ENCODE peak calls at places on chromosomes 7 and 10, in four cellular contexts. C is MM.1S, R is choroid plexus epithelial cell, Z is progenitor cell of endocrine pancreas. H is an unnamed sample.

GRCh38 chr7:159040912-159041711 is 103.6 kb downstream of the VIPR2 start:
- DNase-seq in R (no peak), Z (no peak), C (no peak), H (no peak)

GRCh38 chr7:98186452-98187137 is 24.6 kb upstream of the BHLHA15 start:
- DNase-seq in Z (no peak), C (no peak), R (peak), H (no peak)

GRCh38 chr7:129401228-129401967 is 32.8 kb upstream of the STRIP2 start:
- DNase-seq in Z (no peak), C (peak), R (peak), H (peak)

GRCh38 chr10:73426318-73426717 is 7.0 kb downstream of the MSS51 start:
- DNase-seq in C (no peak), R (no peak), Z (no peak), H (no peak)

GRCh38 chr10:98041352-98042043 is 11.1 kb upstream of the CRTAC1 start:
- DNase-seq in R (peak), Z (peak), C (peak), H (peak)

GRCh38 chr10:78953124-78954008 is 115.4 kb upstream of the ZMIZ1 start:
- DNase-seq in R (no peak), Z (no peak), C (no peak), H (peak)

GRCh38 chr10:88971668-88972067 is 18.9 kb upstream of the FAS start:
- DNase-seq in R (no peak), Z (no peak), C (no peak), H (no peak)

GRCh38 chr10:124754227-124754626 is 10.0 kb upstream of the FAM53B start:
- DNase-seq in Z (no peak), R (no peak), C (no peak), H (no peak)

GRCh38 chr10:68099736-68100135 is 9.6 kb upstream of the MYPN start:
- DNase-seq in C (no peak), Z (no peak), R (peak), H (peak)

GRCh38 chr10:49776851-49777250 is 14.7 kb upstream of the OGDHL start:
- DNase-seq in Z (no peak), R (no peak), C (no peak), H (no peak)

GRCh38 chr10:59805043-59805442 is 51.8 kb upstream of the MRLN start:
- DNase-seq in C (peak), Z (no peak), R (peak), H (no peak)

GRCh38 chr7:29878081-29878688 is 71.9 kb downstream of the WIPF3 start:
- DNase-seq in Z (no peak), R (peak), C (peak), H (peak)

GRCh38 chr7:127995866-127996215 is 35.4 kb downstream of the LRRC4 start:
- DNase-seq in C (no peak), R (no peak), Z (no peak), H (no peak)

GRCh38 chr7:39228946-39229345 is 251.2 kb downstream of the POU6F2 start:
- DNase-seq in R (no peak), Z (no peak), C (no peak), H (peak)

GRCh38 chr7:101754432-101755159 is 62.8 kb upstream of the CUX1 start:
- DNase-seq in C (peak), Z (no peak), R (peak), H (peak)

GRCh38 chr10:47008769-47009168 is 97.5 kb downstream of the PTPN20 start:
- DNase-seq in R (no peak), C (no peak), Z (no peak), H (no peak)

GRCh38 chr7:82419200-82419599 is 24.4 kb downstream of the CACNA2D1 start:
- DNase-seq in R (no peak), C (no peak), Z (no peak), H (no peak)

GRCh38 chr10:17537281-17537680 is 79.9 kb downstream of the HACD1 start:
- DNase-seq in R (no peak), Z (no peak), C (no peak), H (no peak)

GRCh38 chr7:101436857-101437576 is 74.3 kb downstream of the COL26A1 start:
- DNase-seq in C (no peak), R (no peak), Z (no peak), H (no peak)

GRCh38 chr7:5012985-5013384 is 32.7 kb upstream of the RBAK start:
- DNase-seq in R (peak), C (no peak), Z (no peak), H (no peak)
- TF ChIP-seq CTCF in R (peak), C (no peak), Z (no peak), H (no peak)

DNA sequence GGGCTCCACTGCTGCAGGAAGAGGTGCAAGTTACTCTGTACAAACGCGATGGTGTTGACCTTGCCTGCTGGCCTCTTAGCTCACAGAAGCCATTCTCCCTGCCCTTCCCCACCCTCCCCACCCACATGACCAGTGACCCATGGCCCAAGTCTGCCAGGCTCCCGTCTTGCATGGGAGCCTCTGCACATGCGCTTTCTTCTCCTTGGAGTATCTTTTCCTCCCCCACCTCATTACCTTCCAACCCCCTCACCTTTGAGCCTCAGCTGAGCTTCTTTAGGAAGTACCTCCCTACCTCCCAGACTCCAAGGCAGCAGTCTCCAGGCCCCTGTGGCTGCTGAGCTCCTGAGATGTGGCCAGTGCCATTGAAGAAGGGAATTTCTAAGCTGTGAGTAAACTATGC is 337.7 kb upstream of the ZNF32 start:
- DNase-seq in R (no peak), C (no peak), Z (no peak), H (no peak)
- TF ChIP-seq CTCF in R (no peak), C (no peak), Z (no peak), H (no peak)

DNA sequence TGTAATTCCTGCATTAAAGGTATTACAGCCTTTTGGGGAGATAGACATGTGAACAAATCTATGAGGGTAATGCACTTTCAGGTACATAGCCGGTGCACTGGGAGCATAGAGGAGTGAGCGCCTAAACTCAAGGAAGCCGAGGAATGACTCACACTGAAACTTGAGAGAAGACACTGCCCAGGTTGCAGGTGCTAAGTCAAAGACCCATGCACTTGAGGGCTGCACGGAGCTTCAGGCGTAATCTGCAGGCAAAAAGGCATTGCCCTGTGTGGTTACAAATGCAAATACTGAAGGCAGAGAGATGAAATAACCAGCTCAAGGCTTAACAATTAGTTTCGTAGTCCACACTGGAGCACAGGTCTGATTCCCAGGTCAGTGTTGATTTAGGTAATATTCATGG is 51.0 kb upstream of the OSBPL3 start:
- DNase-seq in C (peak), R (no peak), Z (no peak), H (no peak)
- TF ChIP-seq CTCF in C (no peak), R (no peak), Z (no peak), H (no peak)

DNA sequence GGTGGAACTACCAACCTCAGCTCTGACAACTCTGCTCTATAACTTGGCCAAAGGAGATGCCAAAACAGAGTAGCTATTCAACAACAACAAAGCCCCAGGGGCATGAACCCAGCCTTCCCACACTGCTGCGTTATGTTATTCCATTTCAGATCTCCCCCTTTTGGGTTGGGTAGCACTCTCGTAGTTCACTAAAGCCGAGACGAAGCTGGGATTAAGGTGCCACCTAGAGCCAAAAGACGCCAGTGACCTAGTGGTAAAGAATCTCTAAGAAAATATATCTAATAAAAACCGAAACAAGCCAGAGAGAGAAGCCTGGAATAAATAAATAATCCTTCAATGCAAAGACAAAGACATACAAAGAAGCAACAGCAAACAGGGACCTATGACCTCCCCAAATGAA is 217.3 kb downstream of the HERPUD2 start:
- DNase-seq in Z (no peak), R (no peak), C (no peak), H (no peak)
- TF ChIP-seq CTCF in Z (no peak), R (no peak), C (no peak), H (no peak)

GRCh38 chr10:8104005-8104404 is 49.5 kb downstream of the GATA3 start:
- DNase-seq in C (no peak), Z (no peak), R (no peak), H (no peak)

GRCh38 chr10:8105932-8106331 is 51.4 kb downstream of the GATA3 start:
- DNase-seq in C (no peak), R (no peak), Z (no peak), H (no peak)

GRCh38 chr10:8103543-8103942 is 49.1 kb downstream of the GATA3 start:
- DNase-seq in Z (no peak), C (no peak), R (no peak), H (no peak)

GRCh38 chr10:8100366-8100765 is 45.9 kb downstream of the GATA3 start:
- DNase-seq in Z (no peak), C (no peak), R (no peak), H (no peak)

DNA sequence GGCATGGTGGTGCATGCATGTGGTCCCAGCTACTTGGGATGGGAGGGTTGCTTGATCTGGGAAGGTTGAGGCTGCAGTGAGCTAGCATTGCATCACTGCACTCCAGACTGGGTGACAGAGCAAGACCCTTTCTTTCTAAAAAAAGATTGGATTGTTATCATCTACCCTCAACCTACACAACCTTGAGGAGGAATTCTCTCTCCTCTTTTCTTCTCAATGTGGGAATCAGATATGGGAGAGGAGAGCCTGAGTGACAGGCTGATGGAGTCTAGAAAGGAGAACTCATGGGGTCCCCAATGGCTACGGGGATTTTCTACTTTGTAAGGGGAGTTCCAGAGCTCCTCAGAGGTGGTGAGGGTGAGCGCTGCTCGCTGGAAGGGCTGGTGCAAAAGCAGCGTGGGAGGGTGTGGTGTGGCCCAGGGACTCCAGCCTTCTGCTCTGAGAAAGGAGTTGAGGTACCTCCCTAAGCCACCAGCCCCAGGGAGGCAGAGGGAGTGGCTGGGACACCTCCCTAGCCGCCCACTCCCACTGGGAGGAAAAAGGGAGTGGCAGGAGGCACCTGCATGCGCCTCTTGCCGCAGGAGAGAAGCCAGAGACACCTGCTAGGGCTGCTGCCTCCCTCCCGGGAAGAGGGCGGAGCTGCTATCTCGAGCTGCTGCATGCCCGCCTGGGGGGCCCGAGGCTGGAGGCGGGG is 48.4 kb downstream of the GATA3 start:
- DNase-seq in R (no peak), Z (no peak), C (no peak), H (no peak)
- TF ChIP-seq CTCF in R (no peak), Z (no peak), C (no peak), H (no peak)

H was measured in mammary epithelial cell.